ENCODE peak calls at places on chromosome 7, in eight cellular contexts. T, Y, F, E, L, Z, D and P are unnamed samples. For H3K4me1, the result is how much of the 10 kb centered on the place peaks cover.

GRCh38 chr7:74203157-74203556 is 6.6 kb upstream of the LAT2 start:
- DNase-seq in T (no peak), Y (peak), F (no peak), E (peak), L (peak), Z (peak), D (peak), P (peak)

GRCh38 chr7:143416565-143417149 is 8.0 kb upstream of the EPHA1 start:
- DNase-seq in T (peak), Y (peak), F (peak), E (peak), L (peak), Z (peak), D (peak), P (peak)

GRCh38 chr7:29806793-29807178 is 478 bp downstream of the WIPF3 start:
- DNase-seq in T (no peak), Y (peak), F (no peak), E (peak), L (no peak), Z (no peak), D (peak), P (no peak)

GRCh38 chr7:40747856-40748255 is 613.1 kb downstream of the SUGCT start:
- DNase-seq in T (no peak), Y (peak), F (no peak), E (no peak), L (no peak), Z (peak), D (no peak), P (no peak)

GRCh38 chr7:73810991-73811360 is 19.8 kb upstream of the CLDN4 start:
- DNase-seq in T (no peak), Y (peak), F (no peak), E (peak), L (no peak), Z (no peak), D (peak), P (no peak)

GRCh38 chr7:115883629-115884028 is 146.9 kb downstream of the TFEC start:
- DNase-seq in T (no peak), Y (no peak), F (no peak), E (no peak), L (no peak), Z (no peak), D (no peak), P (no peak)

GRCh38 chr7:131509087-131509486 is 47.3 kb downstream of the PODXL start:
- DNase-seq in T (no peak), Y (no peak), F (no peak), E (no peak), L (no peak), Z (no peak), D (no peak), P (no peak)

GRCh38 chr7:134548877-134549276 is at the start of gene AKR1B15:
- DNase-seq in T (no peak), Y (no peak), F (no peak), E (no peak), L (no peak), Z (peak), D (no peak), P (no peak)

GRCh38 chr7:139762886-139763285 is 14.9 kb downstream of the HIPK2 start:
- DNase-seq in T (no peak), Y (no peak), F (no peak), E (no peak), L (no peak), Z (no peak), D (no peak), P (no peak)

GRCh38 chr7:130409067-130409721 is 28.9 kb downstream of the CPA1 start:
- DNase-seq in T (no peak), Y (no peak), F (no peak), E (no peak), L (no peak), Z (no peak), D (peak), P (no peak)

GRCh38 chr7:36795451-36796021 is 71.2 kb upstream of the AOAH start:
- DNase-seq in T (no peak), Y (no peak), F (no peak), E (no peak), L (peak), Z (peak), D (no peak), P (no peak)

GRCh38 chr7:102253973-102254370 is 32.7 kb upstream of the SH2B2 start:
- DNase-seq in T (no peak), Y (no peak), F (no peak), E (no peak), L (no peak), Z (no peak), D (no peak), P (no peak)

GRCh38 chr7:66183700-66184099 is 21.4 kb upstream of the TPST1 start:
- DNase-seq in T (no peak), Y (no peak), F (no peak), E (no peak), L (peak), Z (peak), D (no peak), P (no peak)

GRCh38 chr7:87767827-87768226 is 108.3 kb downstream of the SLC25A40 start:
- DNase-seq in T (no peak), Y (no peak), F (no peak), E (no peak), L (no peak), Z (peak), D (no peak), P (no peak)

GRCh38 chr7:52838981-52839411 is 196.4 kb upstream of the POM121L12 start:
- DNase-seq in T (no peak), Y (no peak), F (no peak), E (no peak), L (peak), Z (peak), D (no peak), P (no peak)

GRCh38 chr7:471191-471865 is 48.3 kb downstream of the PDGFA start:
- DNase-seq in T (no peak), Y (no peak), F (no peak), E (no peak), L (no peak), Z (no peak), D (no peak), P (no peak)

GRCh38 chr7:69787736-69788431 is 189.6 kb downstream of the AUTS2 start:
- DNase-seq in T (no peak), Y (peak), F (no peak), E (no peak), L (no peak), Z (no peak), D (no peak), P (no peak)

GRCh38 chr7:3294432-3295100 is 6.5 kb upstream of the SDK1 start:
- DNase-seq in T (no peak), Y (peak), F (no peak), E (peak), L (peak), Z (peak), D (no peak), P (peak)

GRCh38 chr7:80858141-80858903 is 60.5 kb downstream of the SEMA3C start:
- DNase-seq in T (no peak), Y (no peak), F (no peak), E (no peak), L (peak), Z (peak), D (no peak), P (no peak)

GRCh38 chr7:44678468-44679179 is 70.0 kb upstream of the ZMIZ2 start:
- DNase-seq in T (no peak), Y (no peak), F (no peak), E (no peak), L (peak), Z (no peak), D (no peak), P (no peak)

GRCh38 chr7:28479507-28479947 is 67.2 kb downstream of the CREB5 start:
- DNase-seq in T (no peak), Y (no peak), F (no peak), E (no peak), L (no peak), Z (no peak), D (no peak), P (no peak)

GRCh38 chr7:155776606-155777005 is 35.7 kb downstream of the SHH start:
- DNase-seq in T (no peak), Y (no peak), F (no peak), E (no peak), L (no peak), Z (no peak), D (no peak), P (no peak)

GRCh38 chr7:76155938-76156337 is 45.8 kb upstream of the SRRM3 start:
- DNase-seq in T (no peak), Y (no peak), F (no peak), E (no peak), L (peak), Z (no peak), D (no peak), P (no peak)

GRCh38 chr7:101743995-101744360 is 73.4 kb upstream of the CUX1 start:
- DNase-seq in T (peak), Y (peak), F (no peak), E (peak), L (no peak), Z (no peak), D (no peak), P (no peak)

GRCh38 chr7:158098125-158099030 is 489.2 kb downstream of the PTPRN2 start:
- DNase-seq in T (no peak), Y (no peak), F (no peak), E (no peak), L (no peak), Z (no peak), D (no peak), P (no peak)

GRCh38 chr7:17679427-17679826 is 260.9 kb downstream of the SNX13 start:
- DNase-seq in T (no peak), Y (peak), F (no peak), E (peak), L (peak), Z (no peak), D (no peak), P (no peak)

GRCh38 chr7:30973791-30974604 is 10.2 kb downstream of the GHRHR start:
- DNase-seq in T (no peak), Y (no peak), F (no peak), E (no peak), L (no peak), Z (no peak), D (peak), P (no peak)

GRCh38 chr7:149775176-149775556 is 1.8 kb upstream of the ZNF467 start:
- DNase-seq in T (no peak), Y (no peak), F (no peak), E (no peak), L (no peak), Z (no peak), D (no peak), P (no peak)

GRCh38 chr7:149772821-149773425 is 465 bp downstream of the ZNF467 start:
- DNase-seq in T (peak), Y (peak), F (no peak), E (peak), L (peak), Z (peak), D (no peak), P (peak)

GRCh38 chr7:149774237-149775175 is 1.1 kb upstream of the ZNF467 start:
- DNase-seq in T (no peak), Y (peak), F (no peak), E (peak), L (peak), Z (peak), D (no peak), P (no peak)

GRCh38 chr7:149772236-149772820 is 1.1 kb downstream of the ZNF467 start:
- DNase-seq in T (no peak), Y (peak), F (no peak), E (peak), L (peak), Z (no peak), D (peak), P (peak)

DNA sequence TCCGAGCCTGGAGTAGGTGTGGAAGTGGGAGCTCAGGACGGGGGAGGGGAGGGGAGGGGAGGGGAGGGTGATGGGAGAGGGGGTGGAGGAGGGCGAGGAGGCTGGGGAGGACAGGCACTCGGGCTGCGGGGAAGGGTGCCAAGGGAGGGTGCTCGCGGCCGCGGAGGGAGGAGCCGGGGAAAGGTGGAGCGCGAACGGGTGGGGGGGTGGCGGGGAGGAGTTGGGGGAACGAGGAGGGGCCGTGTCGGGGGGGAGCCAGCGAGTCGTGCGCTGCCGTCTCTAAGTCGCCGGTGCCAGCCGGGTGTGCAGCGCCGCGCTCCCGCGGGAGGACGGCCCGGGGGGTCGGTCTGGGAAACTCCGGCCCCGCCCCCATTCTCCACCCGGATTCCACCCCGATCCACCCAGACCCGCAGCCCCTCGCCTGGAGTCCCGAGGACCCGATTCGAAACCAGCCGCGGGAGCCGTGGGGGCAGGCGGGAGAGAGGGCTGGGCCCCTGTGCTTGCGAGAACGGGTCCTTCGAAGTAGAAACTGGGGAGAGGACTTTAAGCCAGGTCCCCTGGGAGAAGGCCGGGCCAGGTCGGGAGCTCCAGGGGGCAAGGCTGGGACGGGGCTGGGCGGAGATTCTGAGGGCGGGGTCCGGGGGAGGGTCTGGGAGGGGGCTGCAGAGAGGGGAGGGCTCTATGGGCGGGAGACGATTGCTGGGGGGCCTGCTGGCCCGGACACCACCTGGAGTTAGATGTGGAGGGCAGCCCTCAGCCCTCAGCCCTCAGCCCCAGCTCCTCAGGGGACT is at the start of gene ZNF467:
- DNase-seq in T (no peak), Y (peak), F (no peak), E (peak), L (peak), Z (peak), D (peak), P (no peak)
- TF ChIP-seq EZH2phosphoT487 in T (no peak), Y (no peak), F (no peak), E (no peak), L (no peak), Z (no peak), D (no peak), P (no peak)

GRCh38 chr7:83271212-83272099 is 108.8 kb upstream of the PCLO start:
- DNase-seq in T (peak), Y (peak), F (peak), E (peak), L (peak), Z (peak), D (peak), P (peak)
- TF ChIP-seq CTCF in T (peak), Y (peak), F (peak), E (peak), L (peak), Z (peak), D (peak), P (peak)

GRCh38 chr7:23377134-23377533 is 78.0 kb downstream of the MALSU1 start:
- DNase-seq in T (no peak), Y (no peak), F (no peak), E (no peak), L (no peak), Z (peak), D (no peak), P (no peak)

GRCh38 chr7:23369695-23370404 is 70.7 kb downstream of the MALSU1 start:
- DNase-seq in T (peak), Y (no peak), F (no peak), E (no peak), L (no peak), Z (no peak), D (no peak), P (no peak)

GRCh38 chr7:23369100-23369499 is 70.0 kb downstream of the MALSU1 start:
- DNase-seq in T (peak), Y (no peak), F (no peak), E (no peak), L (no peak), Z (no peak), D (no peak), P (no peak)

GRCh38 chr7:23373151-23374004 is 74.2 kb downstream of the MALSU1 start:
- DNase-seq in T (peak), Y (no peak), F (no peak), E (no peak), L (no peak), Z (peak), D (no peak), P (peak)

GRCh38 chr7:23372671-23373070 is 73.5 kb downstream of the MALSU1 start:
- DNase-seq in T (no peak), Y (no peak), F (no peak), E (no peak), L (no peak), Z (no peak), D (no peak), P (no peak)
- H3K4me1 ChIP-seq in T (half or more), Y (under half), F (under half), E (under half), L (under half), Z (under half), D (under half), P (under half)

DNA sequence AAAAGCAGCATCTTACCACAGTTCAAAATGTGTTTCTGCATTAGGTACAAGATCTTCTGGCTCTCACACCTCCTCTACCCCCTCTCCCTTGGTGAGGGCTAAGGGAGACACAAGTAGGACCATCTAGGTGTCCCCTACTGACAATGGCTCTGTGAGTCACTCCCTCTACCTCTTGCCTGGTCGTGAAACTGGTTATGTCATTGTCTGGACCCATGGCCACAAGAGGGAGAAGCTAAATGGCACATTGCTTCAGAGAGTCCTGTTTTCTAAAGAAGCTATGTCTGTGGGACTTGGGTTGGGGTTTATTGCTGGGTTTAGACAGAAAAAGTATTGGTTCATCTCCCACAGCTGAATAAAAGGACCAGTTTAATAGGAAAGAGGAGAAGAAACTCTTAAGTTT is 4.0 kb upstream of the PLXNA4 start:
- DNase-seq in T (no peak), Y (no peak), F (no peak), E (peak), L (peak), Z (peak), D (peak), P (no peak)
- TF ChIP-seq EZH2phosphoT487 in T (no peak), Y (no peak), F (no peak), E (no peak), L (no peak), Z (no peak), D (no peak), P (no peak)